ENCODE peak calls at places on chromosomes 3 and 15, in eight cellular contexts. Q, Z, F, P, B, I, X and O are unnamed samples.

GRCh38 chr3:195394024-195394423 is 48.8 kb downstream of the ACAP2 start:
- DNase-seq in Q (no peak), Z (no peak), F (no peak), P (peak; percentile 9), B (no peak), I (no peak), X (no peak), O (no peak)

GRCh38 chr15:67917037-67917436 is 77.2 kb upstream of the RNU6-1 start:
- DNase-seq in Q (no peak), Z (no peak), F (peak; percentile 31), P (no peak), B (peak; percentile 26), I (peak; percentile 61), X (no peak), O (peak; percentile 17)

GRCh38 chr3:193470710-193471109 is 84.0 kb downstream of the ATP13A4 start:
- DNase-seq in Q (no peak), Z (no peak), F (no peak), P (no peak), B (no peak), I (no peak), X (no peak), O (no peak)

GRCh38 chr3:37282996-37283395 is 108.6 kb upstream of the LRRFIP2 start:
- DNase-seq in Q (no peak), Z (no peak), F (no peak), P (no peak), B (no peak), I (no peak), X (no peak), O (no peak)

GRCh38 chr3:138468886-138469285 is 34.5 kb downstream of the ESYT3 start:
- DNase-seq in Q (no peak), Z (no peak), F (no peak), P (no peak), B (peak; percentile 81), I (no peak), X (no peak), O (no peak)

GRCh38 chr3:133301731-133302130 is 98.1 kb upstream of the BFSP2 start:
- DNase-seq in Q (no peak), Z (no peak), F (no peak), P (no peak), B (peak; percentile 48), I (no peak), X (no peak), O (no peak)

GRCh38 chr3:120147072-120147871 is 53.0 kb upstream of the GSK3B start:
- DNase-seq in Q (peak; percentile 51), Z (no peak), F (no peak), P (no peak), B (no peak), I (no peak), X (peak; percentile 53), O (no peak)

GRCh38 chr15:68497206-68497910 is 65.4 kb upstream of the ITGA11 start:
- DNase-seq in Q (no peak), Z (no peak), F (no peak), P (no peak), B (no peak), I (no peak), X (no peak), O (no peak)

GRCh38 chr3:165103616-165104015 is 25.3 kb upstream of the SI start:
- DNase-seq in Q (no peak), Z (no peak), F (no peak), P (no peak), B (no peak), I (no peak), X (no peak), O (no peak)

GRCh38 chr3:39067286-39067685 is 15.5 kb downstream of the WDR48 start:
- DNase-seq in Q (no peak), Z (no peak), F (no peak), P (no peak), B (no peak), I (no peak), X (no peak), O (no peak)

GRCh38 chr3:101216710-101217457 is 103.5 kb downstream of the IMPG2 start:
- DNase-seq in Q (no peak), Z (no peak), F (peak; percentile 45), P (no peak), B (no peak), I (no peak), X (no peak), O (peak; percentile 65)

GRCh38 chr3:158097141-158097540 is 9.1 kb downstream of the SHOX2 start:
- DNase-seq in Q (no peak), Z (no peak), F (no peak), P (no peak), B (no peak), I (no peak), X (no peak), O (no peak)

GRCh38 chr3:14377838-14378169 is 24.6 kb upstream of the SLC6A6 start:
- DNase-seq in Q (no peak), Z (no peak), F (no peak), P (no peak), B (no peak), I (no peak), X (no peak), O (no peak)

GRCh38 chr15:68204776-68205557 is at the start of gene CALML4:
- DNase-seq in Q (no peak), Z (no peak), F (peak; percentile 61), P (no peak), B (no peak), I (peak; percentile 84), X (no peak), O (no peak)

GRCh38 chr15:38624248-38625214 is 59.9 kb upstream of the RASGRP1 start:
- DNase-seq in Q (no peak), Z (no peak), F (peak; percentile 16), P (no peak), B (no peak), I (no peak), X (no peak), O (no peak)

GRCh38 chr15:38736686-38737085 is 172.1 kb upstream of the RASGRP1 start:
- DNase-seq in Q (no peak), Z (no peak), F (no peak), P (no peak), B (no peak), I (no peak), X (no peak), O (no peak)

GRCh38 chr3:120559228-120560061 is 36.7 kb upstream of the NDUFB4 start:
- DNase-seq in Q (no peak), Z (no peak), F (peak; percentile 54), P (no peak), B (peak; percentile 89), I (peak; percentile 71), X (no peak), O (peak; percentile 91)

GRCh38 chr3:140360332-140360731 is 317.5 kb upstream of the TRIM42 start:
- DNase-seq in Q (no peak), Z (no peak), F (no peak), P (no peak), B (no peak), I (no peak), X (no peak), O (no peak)

GRCh38 chr15:40357723-40358491 is at the start of gene DISP2:
- DNase-seq in Q (peak; percentile 77), Z (peak; percentile 82), F (peak; percentile 81), P (peak; percentile 99), B (peak; percentile 86), I (peak; percentile 96), X (peak; percentile 81), O (peak; percentile 80)

GRCh38 chr3:58585994-58586393 is 8.8 kb upstream of the FAM107A start:
- DNase-seq in Q (no peak), Z (no peak), F (no peak), P (no peak), B (no peak), I (no peak), X (no peak), O (no peak)

GRCh38 chr3:55968331-55968730 is 481.2 kb upstream of the WNT5A start:
- DNase-seq in Q (no peak), Z (no peak), F (no peak), P (no peak), B (no peak), I (no peak), X (no peak), O (peak; percentile 52)

GRCh38 chr3:100880845-100881244 is 112.4 kb downstream of the ABI3BP start:
- DNase-seq in Q (no peak), Z (no peak), F (peak; percentile 39), P (no peak), B (no peak), I (no peak), X (no peak), O (no peak)

GRCh38 chr15:68666120-68666811 is 87.5 kb downstream of the CORO2B start:
- DNase-seq in Q (no peak), Z (no peak), F (no peak), P (no peak), B (no peak), I (no peak), X (no peak), O (no peak)

GRCh38 chr3:49790626-49791411 is 4.5 kb upstream of the IP6K1 start:
- DNase-seq in Q (no peak), Z (no peak), F (no peak), P (peak; percentile 2), B (peak; percentile 85), I (no peak), X (no peak), O (peak; percentile 66)

GRCh38 chr3:50550079-50550736 is 17.3 kb downstream of the C3orf18 start:
- DNase-seq in Q (peak; percentile 43), Z (no peak), F (peak; percentile 48), P (peak; percentile 71), B (peak; percentile 46), I (no peak), X (peak; percentile 70), O (peak; percentile 54)

GRCh38 chr3:70067860-70068479 is 68.4 kb downstream of the SAMMSON start:
- DNase-seq in Q (no peak), Z (no peak), F (peak; percentile 10), P (no peak), B (no peak), I (no peak), X (no peak), O (no peak)

GRCh38 chr15:80835338-80835737 is 56.2 kb downstream of the CEMIP start:
- DNase-seq in Q (no peak), Z (no peak), F (no peak), P (no peak), B (no peak), I (no peak), X (no peak), O (no peak)

GRCh38 chr15:43209059-43209824 is 11.6 kb downstream of the EPB42 start:
- DNase-seq in Q (no peak), Z (no peak), F (peak; percentile 12), P (no peak), B (no peak), I (no peak), X (no peak), O (no peak)

GRCh38 chr3:111484666-111485065 is 57.3 kb upstream of the CD96 start:
- DNase-seq in Q (no peak), Z (no peak), F (peak; percentile 85), P (no peak), B (peak; percentile 45), I (no peak), X (no peak), O (peak; percentile 42)

GRCh38 chr3:48427630-48427962 is 2.3 kb downstream of the PLXNB1 start:
- DNase-seq in Q (no peak), Z (no peak), F (no peak), P (no peak), B (no peak), I (peak; percentile 46), X (no peak), O (no peak)

GRCh38 chr3:57053122-57053521 is 7.3 kb upstream of the SPATA12 start:
- DNase-seq in Q (no peak), Z (no peak), F (no peak), P (no peak), B (no peak), I (no peak), X (no peak), O (no peak)